ENCODE peak calls at places on chromosomes 4 and X, in nine cellular contexts. C is MCF 10A; A is activated T-cell treated with anti-CD3 and anti-CD28 coated beads, Interleukin-2, amount 50 U/mL, for 72 hours; D is CD8-positive, alpha-beta memory T cell; W is Right ventricle myocardium inferior; J is RPMI8226; O is aorta; K is kidney glomerular epithelial cell; M is NCI-H146. Q is an unnamed sample.

GRCh38 chr4:16082424-16083216 is 1.2 kb downstream of the PROM1 start:
- DNase-seq in C (peak), A (peak), D (no peak), W (peak), J (no peak), O (peak), K (no peak), M (no peak), Q (no peak)

GRCh38 chrX:131288738-131289511 is at the start of gene IGSF1:
- DNase-seq in C (peak), A (no peak), D (no peak), W (no peak), J (peak), O (no peak), K (no peak), M (no peak), Q (no peak)

GRCh38 chrX:155056877-155057792 is 13.8 kb downstream of the CMC4 start:
- DNase-seq in C (peak), A (peak), D (peak), W (peak), J (peak), O (peak), K (peak), M (peak), Q (no peak)

GRCh38 chrX:72306851-72307645 is 1.3 kb upstream of the CITED1 start:
- DNase-seq in C (peak), A (peak), D (peak), W (peak), J (peak), O (peak), K (peak), M (peak), Q (peak)

GRCh38 chr4:169634975-169635374 is 14.6 kb downstream of the CLCN3 start:
- DNase-seq in C (no peak), A (no peak), D (no peak), W (no peak), J (no peak), O (no peak), K (no peak), M (no peak), Q (no peak)

GRCh38 chr4:118727360-118727759 is 42.2 kb downstream of the METTL14 start:
- DNase-seq in C (no peak), A (no peak), D (no peak), W (no peak), J (no peak), O (no peak), K (no peak), M (no peak), Q (no peak)

GRCh38 chrX:125205918-125206665 is 113.6 kb upstream of the TEX13C start:
- DNase-seq in C (no peak), A (no peak), D (no peak), W (no peak), J (no peak), O (no peak), K (peak), M (peak), Q (no peak)

GRCh38 chr4:41714601-41715000 is 33.9 kb downstream of the PHOX2B start:
- DNase-seq in C (no peak), A (no peak), D (no peak), W (no peak), J (no peak), O (no peak), K (no peak), M (no peak), Q (no peak)

GRCh38 chr4:7949759-7950158 is 10.1 kb upstream of the AFAP1 start:
- DNase-seq in C (no peak), A (no peak), D (no peak), W (no peak), J (no peak), O (peak), K (no peak), M (no peak), Q (no peak)

GRCh38 chrX:18643853-18644252 is 28.1 kb downstream of the RS1 start:
- DNase-seq in C (no peak), A (no peak), D (no peak), W (no peak), J (no peak), O (no peak), K (no peak), M (no peak), Q (no peak)

GRCh38 chr4:12993923-12994322 is 490.2 kb downstream of the RAB28 start:
- DNase-seq in C (no peak), A (no peak), D (no peak), W (no peak), J (no peak), O (no peak), K (no peak), M (no peak), Q (no peak)

GRCh38 chr4:38332699-38333098 is 331.3 kb upstream of the KLF3 start:
- DNase-seq in C (no peak), A (no peak), D (no peak), W (no peak), J (no peak), O (no peak), K (no peak), M (no peak), Q (no peak)

GRCh38 chr4:169014581-169014980 is 4.5 kb upstream of the CBR4 start:
- DNase-seq in C (no peak), A (no peak), D (no peak), W (no peak), J (no peak), O (no peak), K (no peak), M (no peak), Q (no peak)

GRCh38 chr4:154018659-154019058 is 229.8 kb upstream of the SFRP2 start:
- DNase-seq in C (peak), A (peak), D (no peak), W (no peak), J (peak), O (no peak), K (no peak), M (no peak), Q (no peak)

GRCh38 chrX:151974336-151975227 is at the start of gene GABRE:
- DNase-seq in C (peak), A (peak), D (no peak), W (peak), J (peak), O (peak), K (no peak), M (peak), Q (no peak)

GRCh38 chr4:1684756-1685603 is 867 bp upstream of the FAM53A start:
- DNase-seq in C (no peak), A (no peak), D (no peak), W (peak), J (no peak), O (no peak), K (no peak), M (no peak), Q (no peak)

Q was measured in RKO.